ENCODE peak calls at places on chromosomes 12 and 14, in five cellular contexts. One of them, this sample, is unnamed.

GRCh38 chr12:94621662-94622359 is 28.5 kb downstream of the TMCC3 start:
- DNase-seq in upper lobe of left lung: no peak
- DNase-seq in IMR-90: peak
- DNase-seq in A549: no peak
- DNase-seq in prostate gland: no peak
- DNase-seq in this sample: no peak

GRCh38 chr12:40647651-40648050 is 44.6 kb upstream of the CNTN1 start:
- DNase-seq in IMR-90: no peak
- DNase-seq in upper lobe of left lung: no peak
- DNase-seq in A549: peak
- DNase-seq in prostate gland: no peak
- DNase-seq in this sample: no peak

GRCh38 chr14:36767603-36768281 is 106.1 kb downstream of the PAX9 start:
- DNase-seq in A549: no peak
- DNase-seq in prostate gland: peak
- DNase-seq in IMR-90: no peak
- DNase-seq in upper lobe of left lung: no peak
- DNase-seq in this sample: no peak

GRCh38 chr14:104688505-104688754 is 988 bp upstream of the INF2 start:
- DNase-seq in A549: no peak
- DNase-seq in upper lobe of left lung: peak
- DNase-seq in prostate gland: no peak
- DNase-seq in IMR-90: no peak
- DNase-seq in this sample: no peak

GRCh38 chr14:85423889-85424288 is 106.1 kb upstream of the FLRT2 start:
- DNase-seq in A549: no peak
- DNase-seq in IMR-90: no peak
- DNase-seq in prostate gland: no peak
- DNase-seq in upper lobe of left lung: no peak
- DNase-seq in this sample: no peak

GRCh38 chr12:54003625-54004024 is 3.7 kb downstream of the HOXC9 start:
- DNase-seq in upper lobe of left lung: no peak
- DNase-seq in prostate gland: no peak
- DNase-seq in A549: no peak
- DNase-seq in IMR-90: no peak
- DNase-seq in this sample: no peak

GRCh38 chr14:70976591-70976990 is 69.3 kb downstream of the PCNX1 start:
- DNase-seq in A549: no peak
- DNase-seq in IMR-90: no peak
- DNase-seq in upper lobe of left lung: no peak
- DNase-seq in prostate gland: no peak
- DNase-seq in this sample: no peak

GRCh38 chr12:54038760-54039414 is 6.0 kb downstream of the HOXC5 start:
- DNase-seq in upper lobe of left lung: no peak
- DNase-seq in A549: no peak
- DNase-seq in IMR-90: no peak
- DNase-seq in prostate gland: no peak
- DNase-seq in this sample: no peak

GRCh38 chr12:40314927-40315326 is 90.1 kb downstream of the LRRK2 start:
- DNase-seq in A549: no peak
- DNase-seq in upper lobe of left lung: no peak
- DNase-seq in prostate gland: no peak
- DNase-seq in IMR-90: no peak
- DNase-seq in this sample: no peak

GRCh38 chr12:91978143-91978542 is 167.5 kb downstream of the BTG1 start:
- DNase-seq in upper lobe of left lung: no peak
- DNase-seq in IMR-90: peak
- DNase-seq in prostate gland: no peak
- DNase-seq in A549: peak
- DNase-seq in this sample: no peak

GRCh38 chr14:91883770-91884169 is 16.4 kb upstream of the TC2N start:
- DNase-seq in upper lobe of left lung: no peak
- DNase-seq in A549: no peak
- DNase-seq in IMR-90: no peak
- DNase-seq in prostate gland: no peak
- DNase-seq in this sample: peak

GRCh38 chr14:104398656-104399055 is 180.9 kb upstream of the C14orf180 start:
- DNase-seq in prostate gland: no peak
- DNase-seq in A549: no peak
- DNase-seq in IMR-90: no peak
- DNase-seq in upper lobe of left lung: no peak
- DNase-seq in this sample: no peak

GRCh38 chr14:99730876-99731351 is 46.8 kb downstream of the CYP46A1 start:
- DNase-seq in prostate gland: no peak
- DNase-seq in upper lobe of left lung: peak
- DNase-seq in A549: no peak
- DNase-seq in IMR-90: no peak
- DNase-seq in this sample: no peak

GRCh38 chr12:16012086-16012485 is 101.0 kb downstream of the DERA start:
- DNase-seq in A549: no peak
- DNase-seq in prostate gland: no peak
- DNase-seq in IMR-90: peak
- DNase-seq in upper lobe of left lung: no peak
- DNase-seq in this sample: peak

GRCh38 chr14:21072102-21072501 is 2.0 kb downstream of the ARHGEF40 start:
- DNase-seq in upper lobe of left lung: no peak
- DNase-seq in IMR-90: peak
- DNase-seq in A549: no peak
- DNase-seq in prostate gland: no peak
- DNase-seq in this sample: peak

GRCh38 chr12:2295941-2296461 is 243.2 kb downstream of the CACNA1C start:
- DNase-seq in A549: peak
- DNase-seq in prostate gland: no peak
- DNase-seq in upper lobe of left lung: no peak
- DNase-seq in IMR-90: peak
- DNase-seq in this sample: no peak

GRCh38 chr12:39538679-39539104 is 80.9 kb downstream of the ABCD2 start:
- DNase-seq in upper lobe of left lung: no peak
- DNase-seq in A549: no peak
- DNase-seq in IMR-90: no peak
- DNase-seq in prostate gland: no peak
- DNase-seq in this sample: peak

GRCh38 chr14:41824441-41824840 is 217.8 kb downstream of the LRFN5 start:
- DNase-seq in prostate gland: no peak
- DNase-seq in upper lobe of left lung: no peak
- DNase-seq in A549: no peak
- DNase-seq in IMR-90: no peak
- DNase-seq in this sample: no peak

GRCh38 chr12:124635316-124635715 is 67.9 kb upstream of the NCOR2 start:
- DNase-seq in A549: no peak
- DNase-seq in upper lobe of left lung: no peak
- DNase-seq in prostate gland: no peak
- DNase-seq in IMR-90: no peak
- DNase-seq in this sample: no peak

GRCh38 chr12:94595152-94595551 is 55.2 kb downstream of the TMCC3 start:
- DNase-seq in prostate gland: no peak
- DNase-seq in upper lobe of left lung: no peak
- DNase-seq in A549: no peak
- DNase-seq in IMR-90: no peak
- DNase-seq in this sample: no peak

GRCh38 chr12:112303004-112303403 is 79.2 kb downstream of the HECTD4 start:
- DNase-seq in IMR-90: peak
- DNase-seq in A549: peak
- DNase-seq in upper lobe of left lung: no peak
- DNase-seq in prostate gland: no peak
- DNase-seq in this sample: no peak

GRCh38 chr12:97940105-97940504 is 477.5 kb downstream of the RMST start:
- DNase-seq in A549: no peak
- DNase-seq in upper lobe of left lung: no peak
- DNase-seq in prostate gland: no peak
- DNase-seq in IMR-90: no peak
- DNase-seq in this sample: no peak

GRCh38 chr14:36518586-36519430 is 1.2 kb downstream of the NKX2-1 start:
- DNase-seq in upper lobe of left lung: peak
- DNase-seq in prostate gland: no peak
- DNase-seq in IMR-90: no peak
- DNase-seq in A549: no peak
- DNase-seq in this sample: no peak

GRCh38 chr12:19572920-19573558 is 133.7 kb downstream of the AEBP2 start:
- DNase-seq in upper lobe of left lung: peak
- DNase-seq in IMR-90: peak
- DNase-seq in A549: peak
- DNase-seq in prostate gland: no peak
- DNase-seq in this sample: peak

GRCh38 chr14:67285876-67286452 is 44.7 kb downstream of the PALS1 start:
- DNase-seq in prostate gland: no peak
- DNase-seq in A549: peak
- DNase-seq in upper lobe of left lung: no peak
- DNase-seq in IMR-90: peak
- DNase-seq in this sample: no peak

GRCh38 chr12:62769076-62769619 is 165.8 kb downstream of the PPM1H start:
- DNase-seq in prostate gland: no peak
- DNase-seq in IMR-90: no peak
- DNase-seq in upper lobe of left lung: no peak
- DNase-seq in A549: no peak
- DNase-seq in this sample: no peak

GRCh38 chr14:91103116-91103515 is 10.8 kb upstream of the DGLUCY start:
- DNase-seq in A549: no peak
- DNase-seq in prostate gland: no peak
- DNase-seq in IMR-90: no peak
- DNase-seq in upper lobe of left lung: no peak
- DNase-seq in this sample: no peak

GRCh38 chr12:132308311-132309161 is 20.9 kb downstream of the GALNT9 start:
- DNase-seq in A549: no peak
- DNase-seq in IMR-90: no peak
- DNase-seq in upper lobe of left lung: peak
- DNase-seq in prostate gland: no peak
- DNase-seq in this sample: no peak

GRCh38 chr12:28550757-28551381 is 360.6 kb downstream of the CCDC91 start:
- DNase-seq in IMR-90: peak
- DNase-seq in A549: peak
- DNase-seq in upper lobe of left lung: no peak
- DNase-seq in prostate gland: no peak
- DNase-seq in this sample: no peak

GRCh38 chr14:52781629-52782028 is 9.8 kb downstream of the GNPNAT1 start:
- DNase-seq in upper lobe of left lung: no peak
- DNase-seq in prostate gland: no peak
- DNase-seq in IMR-90: no peak
- DNase-seq in A549: no peak
- DNase-seq in this sample: no peak

GRCh38 chr12:39378346-39378745 is 64.6 kb downstream of the KIF21A start:
- DNase-seq in prostate gland: no peak
- DNase-seq in upper lobe of left lung: no peak
- DNase-seq in IMR-90: no peak
- DNase-seq in A549: no peak
- DNase-seq in this sample: no peak

GRCh38 chr12:116535241-116535640 is 23.9 kb upstream of the MAP1LC3B2 start:
- DNase-seq in upper lobe of left lung: no peak
- DNase-seq in IMR-90: no peak
- DNase-seq in A549: no peak
- DNase-seq in prostate gland: no peak
- DNase-seq in this sample: peak

GRCh38 chr12:56293785-56294184 is 6.3 kb downstream of the CS start:
- DNase-seq in upper lobe of left lung: no peak
- DNase-seq in prostate gland: peak
- DNase-seq in IMR-90: no peak
- DNase-seq in A549: no peak
- DNase-seq in this sample: no peak

GRCh38 chr12:46386877-46387629 is 14.5 kb upstream of the SLC38A2 start:
- DNase-seq in upper lobe of left lung: no peak
- DNase-seq in A549: peak
- DNase-seq in IMR-90: peak
- DNase-seq in prostate gland: no peak
- DNase-seq in this sample: no peak

GRCh38 chr14:49220492-49220891 is 365.7 kb downstream of the RPS29 start:
- DNase-seq in A549: no peak
- DNase-seq in upper lobe of left lung: no peak
- DNase-seq in prostate gland: peak
- DNase-seq in IMR-90: no peak
- DNase-seq in this sample: peak

GRCh38 chr14:73787760-73788508 is 63.7 kb upstream of the PTGR2 start:
- DNase-seq in A549: no peak
- DNase-seq in prostate gland: no peak
- DNase-seq in upper lobe of left lung: no peak
- DNase-seq in IMR-90: peak
- DNase-seq in this sample: no peak

GRCh38 chr14:72186461-72187035 is 254.3 kb downstream of the RGS6 start:
- DNase-seq in prostate gland: no peak
- DNase-seq in A549: no peak
- DNase-seq in IMR-90: no peak
- DNase-seq in upper lobe of left lung: no peak
- DNase-seq in this sample: peak

GRCh38 chr12:99544457-99544856 is 103.1 kb upstream of the GARIN6 start:
- DNase-seq in A549: no peak
- DNase-seq in IMR-90: no peak
- DNase-seq in prostate gland: no peak
- DNase-seq in upper lobe of left lung: no peak
- DNase-seq in this sample: no peak

DNA sequence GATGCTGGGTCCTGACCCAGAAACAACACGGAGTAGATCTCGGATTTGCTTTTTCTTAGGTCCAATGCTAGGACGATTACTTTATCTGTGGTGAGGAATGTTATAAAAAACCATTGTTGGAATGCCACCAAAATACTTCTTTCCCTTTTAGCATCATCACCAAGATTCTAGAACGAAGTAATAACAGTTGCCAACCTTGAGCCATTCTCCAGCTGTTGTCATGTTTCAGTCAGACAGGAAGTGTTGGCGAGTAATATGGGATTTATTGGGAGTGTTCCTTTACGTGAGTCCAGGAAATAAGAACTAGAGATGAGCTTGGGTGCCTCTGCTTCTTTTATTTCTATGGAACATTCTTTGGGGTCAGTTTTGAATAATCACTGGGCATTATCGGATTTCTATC is 892.9 kb downstream of the DIO2 start:
- DNase-seq in prostate gland: no peak
- DNase-seq in A549: no peak
- DNase-seq in upper lobe of left lung: no peak
- DNase-seq in IMR-90: peak
- DNase-seq in this sample: no peak
- H3K27ac ChIP-seq in prostate gland: no peak
- H3K27ac ChIP-seq in A549: no peak
- H3K27ac ChIP-seq in upper lobe of left lung: no peak
- H3K27ac ChIP-seq in IMR-90: no peak
- H3K27ac ChIP-seq in this sample: no peak

GRCh38 chr12:119681139-119681538 is 13.2 kb downstream of the PRKAB1 start:
- DNase-seq in A549: no peak
- DNase-seq in prostate gland: no peak
- DNase-seq in IMR-90: no peak
- DNase-seq in upper lobe of left lung: no peak
- DNase-seq in this sample: no peak
- TF ChIP-seq POLR2A in A549: no peak
- TF ChIP-seq POLR2A in prostate gland: no peak
- TF ChIP-seq POLR2A in IMR-90: no peak
- TF ChIP-seq POLR2A in upper lobe of left lung: no peak
- TF ChIP-seq POLR2A in this sample: no peak

GRCh38 chr14:59342108-59342507 is 123.1 kb downstream of the GPR135 start:
- DNase-seq in prostate gland: no peak
- DNase-seq in upper lobe of left lung: no peak
- DNase-seq in A549: no peak
- DNase-seq in IMR-90: no peak
- DNase-seq in this sample: no peak
- H3K27ac ChIP-seq in prostate gland: no peak
- H3K27ac ChIP-seq in upper lobe of left lung: no peak
- H3K27ac ChIP-seq in A549: no peak
- H3K27ac ChIP-seq in IMR-90: no peak
- H3K27ac ChIP-seq in this sample: no peak

GRCh38 chr12:12560587-12561304 is 1.9 kb downstream of the DUSP16 start:
- DNase-seq in A549: peak
- DNase-seq in upper lobe of left lung: no peak
- DNase-seq in IMR-90: peak
- DNase-seq in prostate gland: peak
- DNase-seq in this sample: peak
- TF ChIP-seq POLR2A in A549: no peak
- TF ChIP-seq POLR2A in upper lobe of left lung: peak
- TF ChIP-seq POLR2A in IMR-90: no peak
- TF ChIP-seq POLR2A in prostate gland: peak
- TF ChIP-seq POLR2A in this sample: no peak

GRCh38 chr14:32225378-32225920 is 22.4 kb upstream of the RNU6-8 start:
- DNase-seq in prostate gland: no peak
- DNase-seq in upper lobe of left lung: no peak
- DNase-seq in IMR-90: no peak
- DNase-seq in A549: no peak
- DNase-seq in this sample: no peak
- H3K27ac ChIP-seq in prostate gland: peak
- H3K27ac ChIP-seq in upper lobe of left lung: peak
- H3K27ac ChIP-seq in IMR-90: no peak
- H3K27ac ChIP-seq in A549: peak
- H3K27ac ChIP-seq in this sample: no peak

This sample was measured in testis.